ENCODE peak calls at places on chromosomes 7 and 10, in nine cellular contexts. D is GM12891; B is stimulated activated CD8-positive, alpha-beta memory T cell treated with anti-CD3 and anti-CD28 coated beads, Interleukin-7, amount 100 ng/mL, for 4 hours; F is left cardiac atrium; H is AG09319; T is NCI-H1105 treated with DMSO at 0.1 percent for 48 hours; X is adipocyte; S is NCI-H460; C is D341Med. Y is an unnamed sample.

GRCh38 chr10:95374597-95375209 is 83.9 kb upstream of the PDLIM1 start:
- DNase-seq in D (peak), B (peak), F (peak), H (peak), T (peak), X (peak), S (peak), C (peak), Y (peak)

GRCh38 chr7:151845412-151846205 is 31.3 kb downstream of the PRKAG2 start:
- DNase-seq in D (no peak), B (no peak), F (no peak), H (no peak), T (no peak), X (no peak), S (no peak), C (no peak), Y (no peak)

GRCh38 chr10:12264204-12264908 is 68.4 kb downstream of the CDC123 start:
- DNase-seq in D (peak), B (peak), F (peak), H (peak), T (peak), X (peak), S (peak), C (peak), Y (peak)

GRCh38 chr7:157302314-157302711 is 34.5 kb upstream of the DNAJB6 start:
- DNase-seq in D (peak), B (peak), F (peak), H (no peak), T (no peak), X (peak), S (no peak), C (no peak), Y (peak)

GRCh38 chr10:100934084-100934659 is 21.4 kb downstream of the SLF2 start:
- DNase-seq in D (no peak), B (no peak), F (no peak), H (no peak), T (no peak), X (no peak), S (no peak), C (no peak), Y (no peak)

GRCh38 chr10:83959330-83959729 is 180.0 kb upstream of the GHITM start:
- DNase-seq in D (no peak), B (no peak), F (no peak), H (no peak), T (no peak), X (no peak), S (no peak), C (no peak), Y (no peak)

GRCh38 chr7:133052826-133053225 is 29.1 kb downstream of the CHCHD3 start:
- DNase-seq in D (no peak), B (no peak), F (no peak), H (no peak), T (no peak), X (no peak), S (no peak), C (no peak), Y (no peak)

GRCh38 chr7:143456992-143457793 is 13.9 kb downstream of the TAS2R60 start:
- DNase-seq in D (no peak), B (no peak), F (no peak), H (no peak), T (no peak), X (peak), S (no peak), C (no peak), Y (no peak)

GRCh38 chr7:131897016-131897789 is 340.8 kb upstream of the PODXL start:
- DNase-seq in D (no peak), B (no peak), F (no peak), H (no peak), T (no peak), X (peak), S (no peak), C (no peak), Y (no peak)

GRCh38 chr10:77513783-77514331 is 123.8 kb downstream of the KCNMA1 start:
- DNase-seq in D (no peak), B (no peak), F (no peak), H (no peak), T (no peak), X (peak), S (no peak), C (no peak), Y (no peak)

GRCh38 chr7:129689995-129690581 is 78.6 kb downstream of the NRF1 start:
- DNase-seq in D (no peak), B (no peak), F (no peak), H (no peak), T (peak), X (no peak), S (no peak), C (no peak), Y (no peak)

GRCh38 chr7:115102738-115103137 is 180.8 kb downstream of the MDFIC start:
- DNase-seq in D (no peak), B (no peak), F (no peak), H (no peak), T (no peak), X (no peak), S (no peak), C (no peak), Y (no peak)

GRCh38 chr7:5494683-5495561 is 71.3 kb upstream of the TNRC18 start:
- DNase-seq in D (peak), B (peak), F (peak), H (no peak), T (peak), X (peak), S (peak), C (peak), Y (peak)

GRCh38 chr10:80468806-80469421 is 14.8 kb downstream of the TSPAN14 start:
- DNase-seq in D (no peak), B (no peak), F (no peak), H (no peak), T (no peak), X (no peak), S (no peak), C (no peak), Y (peak)

GRCh38 chr7:12714436-12714737 is 27.0 kb downstream of the ARL4A start:
- DNase-seq in D (no peak), B (no peak), F (no peak), H (no peak), T (no peak), X (no peak), S (no peak), C (no peak), Y (no peak)

GRCh38 chr10:92052741-92053140 is 129.2 kb downstream of the BTAF1 start:
- DNase-seq in D (no peak), B (no peak), F (no peak), H (no peak), T (no peak), X (no peak), S (no peak), C (no peak), Y (no peak)

GRCh38 chr10:132533571-132534260 is 3.9 kb upstream of the INPP5A start:
- DNase-seq in D (no peak), B (no peak), F (no peak), H (no peak), T (no peak), X (no peak), S (no peak), C (no peak), Y (no peak)

GRCh38 chr7:156475666-156476065 is 164.9 kb upstream of the RNF32 start:
- DNase-seq in D (no peak), B (no peak), F (peak), H (peak), T (no peak), X (peak), S (peak), C (no peak), Y (no peak)

GRCh38 chr10:119517235-119518141 is 25.0 kb downstream of the RGS10 start:
- DNase-seq in D (peak), B (no peak), F (no peak), H (no peak), T (no peak), X (no peak), S (no peak), C (no peak), Y (no peak)

GRCh38 chr10:32377458-32378370 is 30.8 kb upstream of the EPC1 start:
- DNase-seq in D (no peak), B (no peak), F (no peak), H (no peak), T (peak), X (peak), S (no peak), C (peak), Y (peak)

GRCh38 chr7:157611341-157611740 is 274.5 kb downstream of the DNAJB6 start:
- DNase-seq in D (no peak), B (no peak), F (no peak), H (no peak), T (no peak), X (no peak), S (no peak), C (no peak), Y (no peak)

GRCh38 chr7:128444242-128444641 is 11.4 kb upstream of the HILPDA start:
- DNase-seq in D (no peak), B (no peak), F (no peak), H (no peak), T (no peak), X (no peak), S (no peak), C (no peak), Y (peak)

GRCh38 chr10:93615576-93615975 is 3.2 kb downstream of the PDE6C start:
- DNase-seq in D (no peak), B (no peak), F (no peak), H (no peak), T (no peak), X (no peak), S (no peak), C (no peak), Y (no peak)

GRCh38 chr7:151143261-151144015 is 24.1 kb downstream of the GBX1 start:
- DNase-seq in D (no peak), B (no peak), F (no peak), H (no peak), T (no peak), X (no peak), S (no peak), C (no peak), Y (no peak)

GRCh38 chr10:91614254-91614624 is 18.6 kb downstream of the PPP1R3C start:
- DNase-seq in D (no peak), B (no peak), F (no peak), H (no peak), T (no peak), X (peak), S (no peak), C (no peak), Y (no peak)

GRCh38 chr10:72291019-72291532 is 17.4 kb downstream of the DDIT4 start:
- DNase-seq in D (no peak), B (no peak), F (no peak), H (no peak), T (no peak), X (no peak), S (no peak), C (no peak), Y (peak)

GRCh38 chr10:4981722-4982471 is 18.7 kb downstream of the AKR1C1 start:
- DNase-seq in D (no peak), B (no peak), F (peak), H (no peak), T (no peak), X (peak), S (no peak), C (no peak), Y (no peak)

GRCh38 chr10:37379991-37380390 is 254.6 kb downstream of the ANKRD30A start:
- DNase-seq in D (no peak), B (no peak), F (no peak), H (no peak), T (no peak), X (no peak), S (no peak), C (no peak), Y (no peak)

GRCh38 chr10:14909101-14909500 is 30.4 kb downstream of the SUV39H2 start:
- DNase-seq in D (no peak), B (no peak), F (no peak), H (no peak), T (no peak), X (no peak), S (no peak), C (no peak), Y (peak)

GRCh38 chr7:50314778-50315177 is 10.3 kb downstream of the IKZF1 start:
- DNase-seq in D (no peak), B (no peak), F (no peak), H (no peak), T (no peak), X (no peak), S (no peak), C (no peak), Y (no peak)

GRCh38 chr7:55247466-55247865 is 117.7 kb upstream of the LANCL2 start:
- DNase-seq in D (no peak), B (no peak), F (no peak), H (peak), T (no peak), X (peak), S (no peak), C (no peak), Y (no peak)

GRCh38 chr10:35217458-35217857 is 90.8 kb downstream of the CREM start:
- DNase-seq in D (no peak), B (no peak), F (no peak), H (no peak), T (no peak), X (no peak), S (no peak), C (no peak), Y (no peak)

Y was measured in T47D.